ENCODE peak calls at places on chromosomes 3 and 15, in eight cellular contexts. H, X, R, B, U, T, A and W are unnamed samples.

GRCh38 chr3:190722181-190722905 is 140.2 kb downstream of the GMNC start:
- DNase-seq in H (no peak), X (no peak), R (no peak), B (no peak), U (no peak), T (no peak), A (no peak), W (no peak)

GRCh38 chr3:157130138-157130880 is 29.6 kb downstream of the CCNL1 start:
- DNase-seq in H (peak; percentile 75), X (peak; percentile 79), R (peak; percentile 41), B (no peak), U (peak; percentile 79), T (peak; percentile 76), A (peak; percentile 75), W (peak; percentile 81)

GRCh38 chr15:28094732-28095521 is 4.2 kb downstream of the OCA2 start:
- DNase-seq in H (peak; percentile 44), X (peak; percentile 90), R (peak; percentile 32), B (no peak), U (no peak), T (no peak), A (no peak), W (peak; percentile 24)

GRCh38 chr3:66938338-66938963 is 59.7 kb upstream of the KBTBD8 start:
- DNase-seq in H (peak; percentile 39), X (no peak), R (no peak), B (peak; percentile 17), U (peak; percentile 78), T (no peak), A (peak; percentile 3), W (no peak)

GRCh38 chr3:15638193-15638890 is 36.8 kb downstream of the BTD start:
- DNase-seq in H (no peak), X (no peak), R (no peak), B (no peak), U (peak; percentile 68), T (no peak), A (no peak), W (no peak)

GRCh38 chr3:195196266-195196665 is 74.7 kb downstream of the XXYLT1 start:
- DNase-seq in H (no peak), X (no peak), R (no peak), B (no peak), U (peak; percentile 59), T (no peak), A (no peak), W (no peak)

GRCh38 chr15:56929933-56930332 is 11.5 kb downstream of the TCF12 start:
- DNase-seq in H (no peak), X (no peak), R (no peak), B (no peak), U (no peak), T (no peak), A (no peak), W (no peak)

GRCh38 chr3:12588039-12588673 is 31.3 kb downstream of the MKRN2 start:
- DNase-seq in H (no peak), X (no peak), R (no peak), B (no peak), U (peak; percentile 11), T (no peak), A (no peak), W (no peak)

GRCh38 chr3:66470956-66471686 is 29.7 kb downstream of the LRIG1 start:
- DNase-seq in H (no peak), X (no peak), R (no peak), B (no peak), U (no peak), T (no peak), A (no peak), W (no peak)

GRCh38 chr15:53978248-53978906 is at the start of gene UNC13C:
- DNase-seq in H (peak; percentile 77), X (peak; percentile 46), R (no peak), B (no peak), U (no peak), T (no peak), A (peak; percentile 7), W (no peak)

GRCh38 chr15:61099030-61099800 is 129.9 kb downstream of the RORA start:
- DNase-seq in H (no peak), X (no peak), R (no peak), B (no peak), U (no peak), T (no peak), A (no peak), W (no peak)

GRCh38 chr3:14472471-14473351 is 67.4 kb downstream of the GRIP2 start:
- DNase-seq in H (no peak), X (peak; percentile 78), R (no peak), B (peak; percentile 84), U (peak; percentile 92), T (no peak), A (peak; percentile 73), W (no peak)